ENCODE peak calls at places on chromosomes 12 and 14, in six cellular contexts. M is cardiac muscle cell; K is heart right ventricle; I is naive thymus-derived CD4-positive, alpha-beta T cell; B is SK-N-SH; E is upper lobe of right lung. W is an unnamed sample.

GRCh38 chr12:58387199-58387598 is 445.8 kb downstream of the ATP23 start:
- DNase-seq in E (no peak), B (no peak), M (no peak), I (no peak), K (no peak), W (no peak)

GRCh38 chr12:57738661-57739237 is at the start of gene AGAP2:
- DNase-seq in B (peak; percentile 91), I (no peak), K (no peak), E (no peak), M (peak; percentile 48), W (peak; percentile 92)

GRCh38 chr12:82818276-82819035 is 131.8 kb downstream of the TMTC2 start:
- DNase-seq in M (no peak), E (no peak), K (no peak), B (no peak), I (no peak), W (no peak)

GRCh38 chr12:69900720-69901131 is 75.7 kb downstream of the MYRFL start:
- DNase-seq in I (peak; percentile 23), E (no peak), K (peak; percentile 85), B (peak; percentile 29), M (peak; percentile 85), W (peak; percentile 32)

GRCh38 chr12:7959278-7960063 is 23.5 kb upstream of the SLC2A3 start:
- DNase-seq in K (no peak), I (peak; percentile 37), B (no peak), E (no peak), M (peak; percentile 44), W (peak; percentile 78)

GRCh38 chr12:64194333-64195149 is 27.6 kb downstream of the KICS2 start:
- DNase-seq in E (no peak), M (no peak), K (no peak), B (no peak), I (no peak), W (no peak)

GRCh38 chr12:12871587-12872138 is 19.7 kb upstream of the GPRC5A start:
- DNase-seq in I (no peak), E (no peak), B (no peak), M (no peak), K (no peak), W (no peak)

GRCh38 chr12:62008703-62009102 is 251.5 kb upstream of the USP15 start:
- DNase-seq in E (no peak), M (no peak), K (no peak), B (no peak), I (no peak), W (no peak)

GRCh38 chr12:103735291-103735690 is 105.7 kb downstream of the NT5DC3 start:
- DNase-seq in M (no peak), I (no peak), K (no peak), E (no peak), B (no peak), W (no peak)

GRCh38 chr14:64788706-64789105 is 84.5 kb downstream of the PLEKHG3 start:
- DNase-seq in I (no peak), B (no peak), K (no peak), E (no peak), M (no peak), W (no peak)

GRCh38 chr14:54610051-54610977 is 43.4 kb downstream of the SAMD4A start:
- DNase-seq in E (no peak), I (no peak), B (no peak), M (no peak), K (no peak), W (no peak)

GRCh38 chr12:100827901-100828520 is 33.4 kb downstream of the ANO4 start:
- DNase-seq in B (peak; percentile 10), I (no peak), E (no peak), K (no peak), M (peak; percentile 60), W (peak; percentile 16)

GRCh38 chr14:28001002-28001401 is 765.6 kb upstream of the FOXG1 start:
- DNase-seq in B (no peak), I (no peak), M (no peak), E (no peak), K (no peak), W (no peak)

GRCh38 chr14:24119691-24120090 is 4.9 kb upstream of the NRL start:
- DNase-seq in K (no peak), E (no peak), B (no peak), M (no peak), I (no peak), W (peak; percentile 3)

GRCh38 chr14:97820781-97821180 is 1023.6 kb downstream of the VRK1 start:
- DNase-seq in K (no peak), B (no peak), I (no peak), M (no peak), E (no peak), W (no peak)

GRCh38 chr14:72311116-72311515 is 378.9 kb downstream of the RGS6 start:
- DNase-seq in I (no peak), K (no peak), E (no peak), B (no peak), M (no peak), W (no peak)

GRCh38 chr12:1369942-1370620 is 224.3 kb downstream of the FBXL14 start:
- DNase-seq in K (no peak), M (no peak), I (no peak), E (no peak), B (no peak), W (no peak)

GRCh38 chr12:76859621-76860020 is 19.2 kb downstream of the CSRP2 start:
- DNase-seq in I (no peak), M (no peak), E (no peak), K (no peak), B (no peak), W (no peak)

GRCh38 chr14:102848830-102849521 is 71.7 kb downstream of the TRAF3 start:
- DNase-seq in K (peak; percentile 32), I (no peak), M (no peak), E (no peak), B (peak; percentile 83), W (no peak)

GRCh38 chr12:52246720-52247621 is 13.9 kb downstream of the KRT7 start:
- DNase-seq in K (no peak), B (no peak), I (no peak), E (no peak), M (no peak), W (peak; percentile 52)

GRCh38 chr12:94170690-94171594 is 22.6 kb downstream of the PLXNC1 start:
- DNase-seq in E (no peak), K (no peak), B (no peak), I (no peak), M (no peak), W (no peak)
- H3K27me3 ChIP-seq in E (no peaks in the 10 kb centered on the region), K (no peaks in the 10 kb centered on the region), B (no peaks in the 10 kb centered on the region), I (no peaks in the 10 kb centered on the region), M (peaks cover 6% of the 10 kb centered on the region), W (peaks cover 55% of the 10 kb centered on the region)

DNA sequence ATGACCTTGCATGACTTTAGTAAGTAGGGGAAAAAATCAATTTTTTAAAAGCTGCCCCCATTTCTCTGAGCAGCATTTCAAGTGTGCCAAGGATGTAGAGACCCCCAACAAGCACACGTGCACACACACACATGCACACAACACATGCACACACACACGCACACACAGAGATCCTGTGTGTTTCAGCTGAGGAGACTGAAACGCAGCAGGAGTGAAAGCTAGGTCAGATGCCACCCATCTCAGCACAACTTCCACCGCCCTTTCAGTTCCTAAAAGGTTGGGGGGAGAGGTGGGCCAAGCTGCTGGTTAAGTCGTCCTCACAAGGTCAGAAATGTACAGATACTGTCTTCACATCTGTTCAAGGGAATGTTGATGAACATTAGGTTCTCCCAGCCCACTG is 13.9 kb downstream of the MYL2 start:
- DNase-seq in M (no peak), K (no peak), I (no peak), B (no peak), E (no peak), W (no peak)
- H3K4me3 ChIP-seq in M (no peak overlapping the region), K (no peak overlapping the region), I (no peak overlapping the region), B (no peak overlapping the region), E (no peak overlapping the region), W (no peak overlapping the region)

GRCh38 chr12:124322271-124322998 is 27.5 kb downstream of the RFLNA start:
- DNase-seq in K (no peak), M (no peak), E (no peak), B (no peak), I (no peak), W (no peak)
- H3K36me3 ChIP-seq in K (peaks cover 15% of the 10 kb centered on the region), M (peaks cover 10% of the 10 kb centered on the region), E (peaks cover 35% of the 10 kb centered on the region), B (peaks cover 37% of the 10 kb centered on the region), I (peaks cover 8% of the 10 kb centered on the region), W (peaks cover 13% of the 10 kb centered on the region)

GRCh38 chr12:25435431-25435830 is 117.7 kb downstream of the LMNTD1 start:
- DNase-seq in I (no peak), K (no peak), E (no peak), M (no peak), B (no peak), W (no peak)

GRCh38 chr12:25434493-25434892 is 118.6 kb downstream of the LMNTD1 start:
- DNase-seq in K (no peak), I (no peak), M (no peak), E (no peak), B (no peak), W (no peak)

GRCh38 chr12:25436206-25436912 is 116.7 kb downstream of the LMNTD1 start:
- DNase-seq in I (peak; percentile 39), K (peak; percentile 40), B (peak; percentile 64), M (peak; percentile 68), E (no peak), W (peak; percentile 43)

GRCh38 chr12:25433024-25433423 is 120.1 kb downstream of the LMNTD1 start:
- DNase-seq in M (no peak), B (no peak), I (no peak), E (no peak), K (no peak), W (no peak)

DNA sequence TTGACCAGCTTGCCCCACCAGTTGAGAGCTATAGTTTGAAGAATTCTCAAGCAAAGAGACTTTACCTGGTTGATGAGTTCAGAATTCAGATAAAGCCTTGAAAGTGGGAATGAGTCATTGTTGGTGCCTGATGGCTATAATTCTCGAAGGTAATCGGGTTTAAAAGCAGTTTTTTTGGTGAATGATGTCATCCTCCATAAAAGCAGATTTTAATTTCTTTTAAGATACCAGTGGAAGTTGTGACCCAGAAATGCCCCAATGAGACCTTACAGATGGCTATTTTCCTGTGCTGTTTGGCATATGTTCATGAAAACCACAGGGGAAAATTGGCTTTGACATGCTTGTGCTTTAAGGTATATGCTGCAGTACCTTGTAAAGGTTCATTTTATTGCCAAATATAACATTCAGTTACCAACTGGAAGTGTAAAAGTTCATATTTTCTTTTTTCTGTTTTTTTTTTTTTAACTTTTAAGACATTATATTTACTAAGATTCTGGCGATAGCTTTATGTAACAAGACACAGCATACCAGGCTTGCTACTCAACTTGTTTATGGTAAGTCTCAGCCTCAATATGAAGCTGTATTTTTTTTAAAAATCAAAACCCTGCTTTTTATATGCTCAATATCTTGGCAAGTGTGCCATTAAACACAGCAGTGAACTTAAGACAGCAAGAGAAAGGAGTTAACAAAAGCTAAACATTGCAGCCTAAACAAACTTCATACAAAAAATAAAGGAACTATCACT is 119.3 kb downstream of the LMNTD1 start:
- DNase-seq in E (no peak), I (no peak), B (no peak), K (no peak), M (no peak), W (no peak)
- H3K27me3 ChIP-seq in E (no peaks in the 10 kb centered on the region), I (no peaks in the 10 kb centered on the region), B (no peaks in the 10 kb centered on the region), K (no peaks in the 10 kb centered on the region), M (no peaks in the 10 kb centered on the region), W (no peaks in the 10 kb centered on the region)

W was measured in H7.